ENCODE peak calls at places on chromosome 12, in four cellular contexts. O is RWPE2, V is heart left ventricle, K is K562. Z is an unnamed sample.
A peak's percentile ranks its signal among the peaks of the same experiment; 100 is the strongest.

GRCh38 chr12:76340680-76341435 is 7.4 kb downstream of the BBS10 start:
- DNase-seq in K (no peak), V (no peak), O (no peak), Z (no peak)

GRCh38 chr12:54075974-54076373 is 22.3 kb downstream of the HOXC4 start:
- DNase-seq in K (no peak), V (no peak), O (no peak), Z (no peak)

GRCh38 chr12:74401035-74401434 is 136.6 kb upstream of the ATXN7L3B start:
- DNase-seq in V (no peak), O (no peak), K (no peak), Z (no peak)

GRCh38 chr12:15684896-15685658 is 104.1 kb downstream of the EPS8 start:
- DNase-seq in V (no peak), O (no peak), K (no peak), Z (no peak)

GRCh38 chr12:4444031-4444430 is 1.6 kb downstream of the FGF6 start:
- DNase-seq in O (no peak), V (no peak), K (no peak), Z (no peak)

GRCh38 chr12:85016423-85016822 is 19.7 kb downstream of the TSPAN19 start:
- DNase-seq in K (no peak), O (peak; percentile 63), V (no peak), Z (no peak)

GRCh38 chr12:16670456-16671050 is 64.6 kb upstream of the LMO3 start:
- DNase-seq in K (no peak), V (no peak), O (no peak), Z (no peak)

GRCh38 chr12:98733667-98734350 is 88.7 kb downstream of the APAF1 start:
- DNase-seq in K (no peak), V (no peak), O (no peak), Z (no peak)

GRCh38 chr12:43288666-43289065 is 263.3 kb downstream of the ADAMTS20 start:
- DNase-seq in O (no peak), V (no peak), K (peak; percentile 8), Z (no peak)

GRCh38 chr12:118404876-118405521 is 28.6 kb downstream of the SUDS3 start:
- DNase-seq in O (no peak), V (peak; percentile 46), K (peak; percentile 74), Z (peak; percentile 22)

GRCh38 chr12:2292560-2292959 is 239.8 kb downstream of the CACNA1C start:
- DNase-seq in V (no peak), K (no peak), O (no peak), Z (no peak)
- H3K27ac ChIP-seq in V (peak overlapping the region; percentile 64), K (no peak overlapping the region), O (no peak overlapping the region), Z (no peak overlapping the region)

GRCh38 chr12:3128498-3129293 is 51.5 kb downstream of the TSPAN9 start:
- DNase-seq in O (no peak), V (no peak), K (no peak), Z (no peak)
- H3K27me3 ChIP-seq in O (no peaks in the 10 kb centered on the region), V (no peaks in the 10 kb centered on the region), K (peaks cover 23% of the 10 kb centered on the region), Z (no peaks in the 10 kb centered on the region)

GRCh38 chr12:88650715-88651114 is 70.4 kb upstream of the KITLG start:
- DNase-seq in K (no peak), O (no peak), V (no peak), Z (no peak)
- H3K4me3 ChIP-seq in K (no peak overlapping the region), O (no peak overlapping the region), V (no peak overlapping the region), Z (no peak overlapping the region)

DNA sequence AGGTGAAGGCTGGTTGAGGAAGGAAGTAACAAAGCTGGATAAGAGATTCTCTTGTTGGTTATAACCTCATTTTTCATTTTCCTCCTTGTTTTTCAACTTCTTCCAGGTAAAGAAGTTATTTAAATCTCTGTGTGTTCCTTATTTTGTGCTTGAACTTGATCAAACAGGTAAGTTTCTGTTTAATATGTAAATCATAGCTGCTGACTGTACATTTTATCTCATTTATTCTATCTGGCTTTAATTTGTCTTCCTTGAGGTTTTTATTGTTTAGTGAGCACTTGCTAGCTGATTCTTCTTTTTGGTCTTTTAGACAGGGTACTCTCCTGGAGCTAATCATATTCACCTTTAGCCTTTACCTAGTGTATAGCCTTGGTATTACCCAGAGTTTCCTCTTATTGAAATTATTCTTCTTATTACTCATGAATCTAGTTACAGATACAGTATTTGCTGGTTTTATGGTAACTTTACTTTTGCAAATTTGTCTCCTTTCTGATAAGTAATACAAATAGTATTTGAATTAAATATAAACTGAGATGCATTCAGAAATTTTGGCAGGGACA is 42.4 kb downstream of the TXNRD1 start:
- DNase-seq in V (no peak), K (no peak), O (no peak), Z (no peak)
- H3K27ac ChIP-seq in V (no peak overlapping the region), K (no peak overlapping the region), O (no peak overlapping the region), Z (no peak overlapping the region)

GRCh38 chr12:68824597-68825250 is 16.7 kb downstream of the MDM2 start:
- DNase-seq in K (no peak), V (no peak), O (no peak), Z (no peak)
- H3K27me3 ChIP-seq in K (no peaks in the 10 kb centered on the region), V (no peaks in the 10 kb centered on the region), O (no peaks in the 10 kb centered on the region), Z (no peaks in the 10 kb centered on the region)

DNA sequence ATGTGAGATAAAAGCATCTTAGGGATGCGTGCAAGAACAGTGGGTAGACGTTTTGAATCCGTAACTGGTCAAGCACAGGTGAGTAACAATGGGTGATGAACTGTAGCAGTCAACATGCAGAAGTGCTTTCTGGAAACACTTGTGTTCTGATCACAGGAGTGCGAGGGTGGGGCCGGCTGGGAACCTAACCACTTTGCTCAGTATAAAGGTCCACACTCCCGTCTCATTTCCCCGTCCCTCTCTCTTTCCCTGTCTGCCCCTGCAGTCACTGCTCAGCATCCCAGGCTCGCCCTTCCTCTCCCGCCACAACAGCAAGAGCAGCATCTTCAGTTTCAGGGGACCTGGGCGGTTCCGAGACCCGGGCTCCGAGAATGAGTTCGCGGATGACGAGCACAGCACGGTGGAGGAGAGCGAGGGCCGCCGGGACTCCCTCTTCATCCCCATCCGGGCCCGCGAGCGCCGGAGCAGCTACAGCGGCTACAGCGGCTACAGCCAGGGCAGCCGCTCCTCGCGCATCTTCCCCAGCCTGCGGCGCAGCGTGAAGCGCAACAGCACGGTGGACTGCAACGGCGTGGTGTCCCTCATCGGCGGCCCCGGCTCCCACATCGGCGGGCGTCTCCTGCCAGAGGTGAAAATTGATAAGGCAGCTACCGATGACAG is 127.1 kb downstream of the FIGNL2 start:
- DNase-seq in V (peak; percentile 30), K (peak; percentile 9), O (no peak), Z (no peak)
- H3K4me3 ChIP-seq in V (peak overlapping the region; percentile 31), K (no peak overlapping the region), O (no peak overlapping the region), Z (peak overlapping the region; percentile 41)

GRCh38 chr12:124746649-124747425 is 116.8 kb downstream of the SCARB1 start:
- DNase-seq in V (no peak), K (no peak), O (no peak), Z (no peak)
- H3K27ac ChIP-seq in V (peak overlapping the region; percentile 85), K (no peak overlapping the region), O (peak overlapping the region; percentile 56), Z (no peak overlapping the region)

GRCh38 chr12:48002179-48002601 is 2.1 kb downstream of the COL2A1 start:
- DNase-seq in O (no peak), V (no peak), K (no peak), Z (no peak)
- H3K27me3 ChIP-seq in O (peaks cover 57% of the 10 kb centered on the region), V (peaks cover 52% of the 10 kb centered on the region), K (peaks cover 77% of the 10 kb centered on the region), Z (peaks cover 65% of the 10 kb centered on the region)

GRCh38 chr12:133058203-133059125 is 21.2 kb downstream of the ZNF84 start:
- DNase-seq in O (no peak), K (no peak), V (no peak), Z (no peak)
- H3K4me3 ChIP-seq in O (no peak overlapping the region), K (no peak overlapping the region), V (no peak overlapping the region), Z (no peak overlapping the region)

Z was measured in effector memory CD4-positive, alpha-beta T cell.